ENCODE peak calls at places on chromosomes 12 and 14, in nine cellular contexts. Q is HL-60, T is pancreas, E is cardiac muscle cell, V is AG04450, K is breast epithelium, C is bronchial epithelial cell, W is brain microvascular endothelial cell, D is AG10803. U is an unnamed sample.

GRCh38 chr12:49187184-49187583 is 1.7 kb downstream of the TUBA1A start:
- DNase-seq in T (no peak), V (no peak), D (peak; percentile 72), W (peak; percentile 45), C (no peak), Q (no peak), E (no peak), K (no peak), U (peak; percentile 54)

GRCh38 chr14:26925876-26926584 is 328.2 kb upstream of the NOVA1 start:
- DNase-seq in V (no peak), W (no peak), Q (no peak), D (no peak), C (no peak), E (no peak), T (no peak), K (no peak), U (no peak)

GRCh38 chr12:99983721-99984258 is 946 bp downstream of the ANKS1B start:
- DNase-seq in W (no peak), E (peak; percentile 7), K (no peak), T (no peak), D (no peak), V (no peak), Q (no peak), C (no peak), U (peak; percentile 21)

GRCh38 chr14:77025744-77026165 is 2.8 kb downstream of the IRF2BPL start:
- DNase-seq in D (no peak), V (no peak), W (no peak), E (peak; percentile 42), C (no peak), Q (no peak), K (no peak), T (no peak), U (peak; percentile 36)

GRCh38 chr12:100437038-100437841 is 36.4 kb upstream of the NR1H4 start:
- DNase-seq in T (no peak), K (no peak), D (no peak), C (no peak), E (no peak), V (no peak), Q (no peak), W (no peak), U (no peak)

GRCh38 chr14:36504805-36505192 is 15.2 kb downstream of the NKX2-1 start:
- DNase-seq in E (no peak), D (no peak), Q (no peak), C (no peak), T (no peak), V (no peak), W (no peak), K (no peak), U (no peak)

GRCh38 chr12:132572801-132573760 is 37.3 kb downstream of the LRCOL1 start:
- DNase-seq in V (no peak), T (no peak), D (no peak), C (no peak), E (no peak), Q (no peak), K (no peak), W (no peak), U (no peak)

GRCh38 chr14:51401756-51402155 is 161.7 kb downstream of the TMX1 start:
- DNase-seq in K (no peak), Q (no peak), D (no peak), T (no peak), E (no peak), C (no peak), W (no peak), V (no peak), U (peak; percentile 52)

GRCh38 chr12:460301-461230 is 827 bp downstream of the B4GALNT3 start:
- DNase-seq in V (no peak), D (no peak), C (no peak), T (peak; percentile 32), Q (no peak), E (peak; percentile 41), W (no peak), K (no peak), U (peak; percentile 47)

GRCh38 chr12:48936379-48936979 is 11.2 kb upstream of the FKBP11 start:
- DNase-seq in C (peak; percentile 48), K (peak; percentile 66), Q (peak; percentile 61), E (peak; percentile 83), T (peak; percentile 76), V (peak; percentile 59), D (peak; percentile 73), W (peak; percentile 63), U (peak; percentile 78)

GRCh38 chr12:42780671-42781070 is 191.1 kb upstream of the PRICKLE1 start:
- DNase-seq in D (no peak), T (no peak), Q (no peak), W (no peak), C (no peak), K (no peak), V (no peak), E (no peak), U (no peak)

GRCh38 chr12:114692558-114693531 is 8.9 kb upstream of the TBX3 start:
- DNase-seq in E (no peak), C (no peak), Q (no peak), K (no peak), W (no peak), D (peak; percentile 40), T (no peak), V (no peak), U (peak; percentile 42)

GRCh38 chr12:115351513-115352077 is 667.6 kb upstream of the TBX3 start:
- DNase-seq in V (no peak), D (peak; percentile 78), C (peak; percentile 74), E (no peak), W (no peak), K (no peak), T (no peak), Q (no peak), U (no peak)

GRCh38 chr14:21352587-21352986 is 31.2 kb downstream of the SUPT16H start:
- DNase-seq in W (no peak), T (no peak), V (no peak), E (no peak), K (no peak), C (no peak), Q (peak; percentile 89), D (no peak), U (no peak)

GRCh38 chr14:94768521-94769412 is 1.1 kb downstream of the GSC start:
- DNase-seq in W (no peak), D (peak; percentile 12), Q (peak; percentile 36), C (no peak), T (peak; percentile 17), V (no peak), K (no peak), E (no peak), U (peak; percentile 23)

GRCh38 chr14:106872619-106873446 is 1346.5 kb downstream of the TMEM121 start:
- DNase-seq in K (no peak), C (peak; percentile 36), V (no peak), W (peak; percentile 6), T (peak; percentile 87), D (no peak), E (no peak), Q (peak; percentile 89), U (peak; percentile 68)

GRCh38 chr12:87274594-87275245 is 754.5 kb downstream of the C12orf50 start:
- DNase-seq in D (no peak), E (peak; percentile 61), V (no peak), K (no peak), Q (no peak), W (peak; percentile 20), C (peak; percentile 31), T (no peak), U (no peak)

GRCh38 chr14:32073537-32074189 is 3.4 kb upstream of the ARHGAP5 start:
- DNase-seq in E (peak; percentile 81), D (peak; percentile 85), K (no peak), Q (peak; percentile 58), T (peak; percentile 60), W (peak; percentile 86), V (peak; percentile 48), C (peak; percentile 83), U (peak; percentile 60)

GRCh38 chr14:68922886-68923285 is 56.2 kb downstream of the ACTN1 start:
- DNase-seq in Q (no peak), V (no peak), W (no peak), E (no peak), K (no peak), D (no peak), T (no peak), C (no peak), U (no peak)

DNA sequence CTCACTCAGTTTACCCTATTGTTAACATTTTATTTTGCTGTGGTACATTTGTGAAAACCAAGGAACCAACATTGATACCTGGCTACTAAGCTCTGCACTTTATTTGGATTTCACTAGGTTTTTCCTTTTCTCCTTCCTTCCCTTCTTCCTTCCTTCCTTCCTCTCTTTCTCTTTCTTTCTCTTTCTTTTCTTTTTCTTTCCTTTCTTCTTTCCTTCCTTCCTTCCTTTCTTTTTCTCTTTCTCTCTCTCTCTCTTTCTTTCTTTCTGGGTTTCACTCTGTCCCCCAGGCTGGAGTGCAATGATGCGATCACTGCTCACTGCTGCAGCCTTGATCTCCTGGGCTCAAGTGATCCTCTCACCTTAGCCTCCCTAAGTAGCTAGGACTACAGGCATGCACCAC is 29.1 kb upstream of the TMEM263 start:
- DNase-seq in V (no peak), K (no peak), T (no peak), W (no peak), C (no peak), D (no peak), Q (no peak), E (no peak), U (no peak)
- TF ChIP-seq CTCF in V (no peak), K (no peak), T (no peak), W (no peak), C (no peak), D (no peak), Q (no peak), E (no peak), U (no peak)

DNA sequence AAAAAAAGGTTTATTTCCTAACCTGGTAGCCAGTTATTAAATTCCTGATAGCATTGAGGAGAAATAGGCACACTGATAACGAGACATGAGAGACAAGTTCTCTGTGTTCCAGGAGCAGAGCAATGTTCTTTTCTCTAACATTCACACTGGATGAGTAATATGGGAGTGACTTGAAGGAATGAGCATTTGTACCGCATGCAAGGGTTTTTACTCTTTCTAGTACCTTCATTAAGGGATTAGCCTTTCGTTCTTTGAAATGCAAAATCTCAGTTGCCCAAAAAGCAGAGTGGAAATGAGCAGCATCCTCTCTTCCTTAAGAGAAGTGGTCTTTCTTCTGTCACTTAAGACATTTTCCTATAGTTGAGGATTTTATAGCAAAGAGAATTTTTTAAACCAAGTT is 54.7 kb downstream of the FGD4 start:
- DNase-seq in W (peak; percentile 34), K (no peak), V (peak; percentile 21), T (no peak), E (no peak), D (peak; percentile 49), C (peak; percentile 82), Q (no peak), U (no peak)
- H3K4me3 ChIP-seq in W (no peak overlapping the region), K (no peak overlapping the region), V (no peak overlapping the region), T (no peak overlapping the region), E (no peak overlapping the region), D (no peak overlapping the region), C (no peak overlapping the region), Q (no peak overlapping the region), U (no peak overlapping the region)

GRCh38 chr12:5273709-5274108 is 158.2 kb upstream of the NTF3 start:
- DNase-seq in D (no peak), K (no peak), Q (no peak), W (no peak), C (no peak), T (no peak), V (no peak), E (no peak), U (no peak)
- TF ChIP-seq CTCF in D (no peak), K (no peak), Q (no peak), W (no peak), C (no peak), T (no peak), V (no peak), E (no peak), U (no peak)

DNA sequence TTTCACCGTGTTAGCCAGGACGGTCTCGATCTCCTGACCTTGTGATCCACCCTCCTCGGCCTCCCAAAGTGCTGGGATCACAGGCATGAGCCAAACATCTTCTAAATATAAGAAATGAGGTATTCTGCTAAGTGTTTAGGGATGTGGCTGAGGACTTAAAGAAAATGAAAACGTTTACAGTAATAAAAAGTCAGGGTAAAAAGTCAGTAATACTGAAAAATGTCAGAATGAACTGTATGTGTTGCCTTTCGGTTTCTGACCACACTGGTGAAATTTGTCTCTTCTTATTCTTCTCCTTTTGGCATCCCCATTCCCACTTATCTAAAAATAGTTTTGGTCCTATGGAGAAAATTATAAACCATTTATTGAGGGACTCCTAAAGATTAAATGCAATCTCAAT is 20.5 kb downstream of the TMEM116 start:
- DNase-seq in Q (no peak), W (no peak), C (no peak), K (no peak), V (no peak), T (no peak), E (no peak), D (no peak), U (no peak)
- H3K4me3 ChIP-seq in Q (no peak overlapping the region), W (no peak overlapping the region), C (no peak overlapping the region), K (no peak overlapping the region), V (no peak overlapping the region), T (no peak overlapping the region), E (no peak overlapping the region), D (no peak overlapping the region), U (no peak overlapping the region)

U was measured in ovary.